ENCODE peak calls at places on chromosomes 7 and 10, in seven cellular contexts. One of them, this sample, is unnamed.

GRCh38 chr10:100653957-100654834 is 91.2 kb upstream of the PAX2 start:
- DNase-seq in BJ: no peak
- DNase-seq in cardiac muscle cell: peak; percentile 48
- DNase-seq in AG09309: no peak
- DNase-seq in transverse colon: no peak
- DNase-seq in H9: peak; percentile 66
- DNase-seq in fibroblast of lung: peak; percentile 33
- DNase-seq in this sample: peak; percentile 43

GRCh38 chr7:16644624-16644986 is 949 bp downstream of the ANKMY2 start:
- DNase-seq in AG09309: no peak
- DNase-seq in BJ: no peak
- DNase-seq in cardiac muscle cell: peak; percentile 51
- DNase-seq in H9: no peak
- DNase-seq in fibroblast of lung: peak; percentile 50
- DNase-seq in transverse colon: peak; percentile 75
- DNase-seq in this sample: peak; percentile 13

GRCh38 chr7:102991540-102992214 is 78.9 kb downstream of the LRRC17 start:
- DNase-seq in H9: no peak
- DNase-seq in cardiac muscle cell: no peak
- DNase-seq in transverse colon: peak; percentile 47
- DNase-seq in BJ: peak; percentile 74
- DNase-seq in fibroblast of lung: peak; percentile 96
- DNase-seq in AG09309: peak; percentile 74
- DNase-seq in this sample: no peak

GRCh38 chr10:70958396-70958795 is 70.0 kb upstream of the PCBD1 start:
- DNase-seq in cardiac muscle cell: no peak
- DNase-seq in transverse colon: no peak
- DNase-seq in H9: no peak
- DNase-seq in AG09309: no peak
- DNase-seq in fibroblast of lung: no peak
- DNase-seq in BJ: no peak
- DNase-seq in this sample: no peak

GRCh38 chr7:8436965-8437364 is 3.6 kb downstream of the NXPH1 start:
- DNase-seq in AG09309: no peak
- DNase-seq in fibroblast of lung: peak; percentile 2
- DNase-seq in cardiac muscle cell: peak; percentile 67
- DNase-seq in BJ: no peak
- DNase-seq in H9: peak; percentile 89
- DNase-seq in transverse colon: peak; percentile 57
- DNase-seq in this sample: peak; percentile 55

GRCh38 chr7:71480814-71481213 is 348.9 kb downstream of the GALNT17 start:
- DNase-seq in transverse colon: no peak
- DNase-seq in AG09309: no peak
- DNase-seq in H9: no peak
- DNase-seq in BJ: no peak
- DNase-seq in fibroblast of lung: no peak
- DNase-seq in cardiac muscle cell: no peak
- DNase-seq in this sample: no peak

GRCh38 chr7:55325371-55325792 is 39.8 kb upstream of the LANCL2 start:
- DNase-seq in AG09309: peak; percentile 80
- DNase-seq in fibroblast of lung: peak; percentile 96
- DNase-seq in cardiac muscle cell: no peak
- DNase-seq in H9: no peak
- DNase-seq in BJ: peak; percentile 82
- DNase-seq in transverse colon: no peak
- DNase-seq in this sample: no peak

GRCh38 chr10:45374451-45375052 is 536 bp downstream of the ALOX5 start:
- DNase-seq in H9: no peak
- DNase-seq in BJ: no peak
- DNase-seq in cardiac muscle cell: no peak
- DNase-seq in fibroblast of lung: no peak
- DNase-seq in transverse colon: no peak
- DNase-seq in AG09309: no peak
- DNase-seq in this sample: no peak

GRCh38 chr7:28575241-28575643 is 162.9 kb downstream of the CREB5 start:
- DNase-seq in transverse colon: no peak
- DNase-seq in fibroblast of lung: peak; percentile 12
- DNase-seq in H9: no peak
- DNase-seq in AG09309: no peak
- DNase-seq in cardiac muscle cell: no peak
- DNase-seq in BJ: no peak
- DNase-seq in this sample: no peak

GRCh38 chr10:116418394-116418793 is 9.3 kb upstream of the PNLIPRP3 start:
- DNase-seq in fibroblast of lung: no peak
- DNase-seq in cardiac muscle cell: no peak
- DNase-seq in transverse colon: no peak
- DNase-seq in AG09309: no peak
- DNase-seq in BJ: no peak
- DNase-seq in H9: no peak
- DNase-seq in this sample: no peak

GRCh38 chr10:69504576-69505250 is 53.4 kb downstream of the TSPAN15 start:
- DNase-seq in transverse colon: no peak
- DNase-seq in fibroblast of lung: no peak
- DNase-seq in BJ: no peak
- DNase-seq in AG09309: no peak
- DNase-seq in H9: no peak
- DNase-seq in cardiac muscle cell: no peak
- DNase-seq in this sample: no peak

GRCh38 chr7:135928136-135928535 is 49.0 kb downstream of the MTPN start:
- DNase-seq in AG09309: no peak
- DNase-seq in H9: no peak
- DNase-seq in BJ: no peak
- DNase-seq in cardiac muscle cell: no peak
- DNase-seq in fibroblast of lung: no peak
- DNase-seq in transverse colon: no peak
- DNase-seq in this sample: no peak

GRCh38 chr7:150835702-150836280 is 16.5 kb upstream of the AOC1 start:
- DNase-seq in transverse colon: no peak
- DNase-seq in H9: no peak
- DNase-seq in AG09309: no peak
- DNase-seq in cardiac muscle cell: no peak
- DNase-seq in fibroblast of lung: no peak
- DNase-seq in BJ: no peak
- DNase-seq in this sample: no peak

GRCh38 chr7:69418865-69419670 is 179.2 kb upstream of the AUTS2 start:
- DNase-seq in H9: no peak
- DNase-seq in cardiac muscle cell: no peak
- DNase-seq in AG09309: no peak
- DNase-seq in BJ: no peak
- DNase-seq in transverse colon: no peak
- DNase-seq in fibroblast of lung: no peak
- DNase-seq in this sample: no peak
- TF ChIP-seq CTCF in H9: no peak
- TF ChIP-seq CTCF in cardiac muscle cell: no peak
- TF ChIP-seq CTCF in AG09309: no peak
- TF ChIP-seq CTCF in BJ: no peak
- TF ChIP-seq CTCF in transverse colon: no peak
- TF ChIP-seq CTCF in fibroblast of lung: no peak
- TF ChIP-seq CTCF in this sample: no peak

DNA sequence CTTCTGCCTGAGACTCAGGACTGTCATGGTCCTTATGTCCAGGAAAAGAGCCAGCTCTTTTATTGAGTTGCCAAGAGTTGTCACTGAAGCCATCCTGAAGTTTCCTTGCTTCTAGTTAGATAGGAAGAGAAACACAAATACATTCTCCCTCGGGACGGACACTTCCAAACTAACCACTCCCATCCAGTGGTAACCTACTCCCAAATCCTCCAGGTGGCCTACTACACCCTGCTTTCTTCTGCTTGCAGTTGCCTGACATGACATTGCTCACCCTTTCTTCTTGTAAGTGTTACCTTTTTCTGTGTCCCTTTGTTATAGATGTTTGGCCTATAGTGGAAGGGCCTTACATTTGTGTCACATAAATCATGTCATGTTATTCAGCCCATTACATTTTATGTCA is 346.8 kb downstream of the NRG3 start:
- DNase-seq in transverse colon: peak; percentile 10
- DNase-seq in fibroblast of lung: no peak
- DNase-seq in AG09309: no peak
- DNase-seq in BJ: no peak
- DNase-seq in H9: peak; percentile 50
- DNase-seq in cardiac muscle cell: no peak
- DNase-seq in this sample: no peak
- TF ChIP-seq CTCF in transverse colon: no peak
- TF ChIP-seq CTCF in fibroblast of lung: no peak
- TF ChIP-seq CTCF in AG09309: no peak
- TF ChIP-seq CTCF in BJ: no peak
- TF ChIP-seq CTCF in H9: peak; percentile 62
- TF ChIP-seq CTCF in cardiac muscle cell: no peak
- TF ChIP-seq CTCF in this sample: no peak

DNA sequence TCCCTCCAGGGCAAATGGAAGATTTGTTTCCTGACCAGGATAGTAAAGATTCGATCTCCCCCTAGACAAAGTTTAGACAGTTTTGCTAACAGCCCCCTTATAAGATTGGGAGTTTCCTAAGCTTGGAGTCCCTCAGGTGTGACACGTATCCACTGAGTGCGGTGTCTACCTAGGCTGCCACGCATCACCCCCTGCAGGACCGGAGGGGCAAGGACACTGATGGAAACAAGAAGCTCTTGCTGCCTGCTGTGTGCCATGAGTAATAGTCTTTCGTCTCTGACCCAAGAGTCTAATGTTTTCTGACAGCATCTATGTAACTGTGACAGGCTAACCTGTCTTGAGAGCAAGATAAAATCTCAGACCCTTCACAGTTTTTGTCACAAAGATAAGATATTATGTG is 173.5 kb downstream of the SEMA3E start:
- DNase-seq in BJ: no peak
- DNase-seq in AG09309: no peak
- DNase-seq in fibroblast of lung: no peak
- DNase-seq in H9: peak; percentile 80
- DNase-seq in cardiac muscle cell: no peak
- DNase-seq in transverse colon: no peak
- DNase-seq in this sample: no peak
- TF ChIP-seq CTCF in BJ: peak; percentile 5
- TF ChIP-seq CTCF in AG09309: no peak
- TF ChIP-seq CTCF in fibroblast of lung: no peak
- TF ChIP-seq CTCF in H9: peak; percentile 71
- TF ChIP-seq CTCF in cardiac muscle cell: no peak
- TF ChIP-seq CTCF in transverse colon: no peak
- TF ChIP-seq CTCF in this sample: peak; percentile 32

DNA sequence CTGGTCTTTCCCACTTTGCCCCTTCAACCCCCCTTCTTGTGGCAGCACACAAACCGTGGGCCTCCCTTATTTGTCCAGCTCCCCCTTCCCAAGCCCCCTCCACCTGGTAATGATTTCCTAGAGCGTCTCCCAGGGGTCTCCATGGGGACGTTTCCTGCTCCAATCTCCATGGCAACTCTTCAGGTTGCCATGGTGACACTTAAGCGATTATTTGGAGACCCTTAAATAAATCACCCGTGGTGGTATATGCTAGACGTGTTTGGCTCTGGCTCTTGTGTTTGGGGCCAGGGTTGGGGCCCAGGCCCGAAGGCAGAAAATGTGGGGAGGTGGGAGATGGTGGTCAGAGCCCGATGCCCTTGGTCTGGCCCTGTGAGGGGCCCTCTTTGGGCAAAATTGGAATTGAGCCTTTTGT is 41.1 kb upstream of the DLG5 start:
- DNase-seq in AG09309: no peak
- DNase-seq in H9: no peak
- DNase-seq in BJ: no peak
- DNase-seq in fibroblast of lung: no peak
- DNase-seq in transverse colon: no peak
- DNase-seq in cardiac muscle cell: peak; percentile 8
- DNase-seq in this sample: peak; percentile 50
- TF ChIP-seq CTCF in AG09309: no peak
- TF ChIP-seq CTCF in H9: no peak
- TF ChIP-seq CTCF in BJ: no peak
- TF ChIP-seq CTCF in fibroblast of lung: no peak
- TF ChIP-seq CTCF in transverse colon: no peak
- TF ChIP-seq CTCF in cardiac muscle cell: no peak
- TF ChIP-seq CTCF in this sample: no peak

GRCh38 chr10:84114088-84114667 is 25.1 kb upstream of the GHITM start:
- DNase-seq in transverse colon: no peak
- DNase-seq in H9: no peak
- DNase-seq in cardiac muscle cell: peak; percentile 17
- DNase-seq in BJ: no peak
- DNase-seq in AG09309: no peak
- DNase-seq in fibroblast of lung: no peak
- DNase-seq in this sample: no peak
- TF ChIP-seq CTCF in transverse colon: no peak
- TF ChIP-seq CTCF in H9: peak; percentile 62
- TF ChIP-seq CTCF in cardiac muscle cell: peak; percentile 40
- TF ChIP-seq CTCF in BJ: peak; percentile 32
- TF ChIP-seq CTCF in AG09309: peak; percentile 29
- TF ChIP-seq CTCF in fibroblast of lung: no peak
- TF ChIP-seq CTCF in this sample: peak; percentile 49

GRCh38 chr7:73648593-73649332 is 18.9 kb upstream of the VPS37D start:
- DNase-seq in fibroblast of lung: no peak
- DNase-seq in H9: no peak
- DNase-seq in cardiac muscle cell: no peak
- DNase-seq in BJ: no peak
- DNase-seq in transverse colon: no peak
- DNase-seq in AG09309: no peak
- DNase-seq in this sample: no peak

GRCh38 chr7:73650524-73650923 is 17.1 kb upstream of the VPS37D start:
- DNase-seq in fibroblast of lung: no peak
- DNase-seq in AG09309: no peak
- DNase-seq in BJ: no peak
- DNase-seq in H9: no peak
- DNase-seq in cardiac muscle cell: no peak
- DNase-seq in transverse colon: no peak
- DNase-seq in this sample: no peak

GRCh38 chr7:73645643-73646182 is 21.4 kb upstream of the MLXIPL start:
- DNase-seq in H9: no peak
- DNase-seq in transverse colon: no peak
- DNase-seq in cardiac muscle cell: no peak
- DNase-seq in AG09309: no peak
- DNase-seq in BJ: no peak
- DNase-seq in fibroblast of lung: no peak
- DNase-seq in this sample: no peak

GRCh38 chr7:73646785-73647724 is 20.6 kb upstream of the VPS37D start:
- DNase-seq in transverse colon: no peak
- DNase-seq in fibroblast of lung: no peak
- DNase-seq in H9: no peak
- DNase-seq in cardiac muscle cell: no peak
- DNase-seq in BJ: no peak
- DNase-seq in AG09309: no peak
- DNase-seq in this sample: no peak

GRCh38 chr7:73647725-73648592 is 19.7 kb upstream of the VPS37D start:
- DNase-seq in transverse colon: peak; percentile 83
- DNase-seq in fibroblast of lung: no peak
- DNase-seq in cardiac muscle cell: peak; percentile 43
- DNase-seq in AG09309: no peak
- DNase-seq in BJ: no peak
- DNase-seq in H9: no peak
- DNase-seq in this sample: no peak
- TF ChIP-seq CTCF in transverse colon: no peak
- TF ChIP-seq CTCF in fibroblast of lung: no peak
- TF ChIP-seq CTCF in cardiac muscle cell: no peak
- TF ChIP-seq CTCF in AG09309: no peak
- TF ChIP-seq CTCF in BJ: no peak
- TF ChIP-seq CTCF in H9: no peak
- TF ChIP-seq CTCF in this sample: no peak

DNA sequence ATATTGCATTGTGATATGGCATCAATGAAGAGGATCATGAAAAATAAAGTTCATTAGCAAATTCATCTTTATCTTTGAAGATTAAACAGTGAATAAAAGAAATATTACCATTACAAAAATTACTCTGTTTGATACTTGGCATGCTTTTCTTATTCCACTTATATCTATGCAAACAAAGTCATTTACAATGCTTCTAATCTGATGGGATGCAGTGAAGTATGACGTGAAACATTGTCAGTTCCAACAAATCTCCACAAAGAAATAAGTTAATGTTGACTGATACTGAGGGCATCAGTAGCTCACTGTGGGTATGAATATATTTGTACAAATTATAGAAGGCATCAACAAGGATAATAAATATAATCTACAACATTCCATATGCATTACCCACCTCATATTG is 672.8 kb upstream of the POT1 start:
- DNase-seq in H9: no peak
- DNase-seq in BJ: no peak
- DNase-seq in cardiac muscle cell: no peak
- DNase-seq in AG09309: no peak
- DNase-seq in transverse colon: no peak
- DNase-seq in fibroblast of lung: no peak
- DNase-seq in this sample: no peak
- TF ChIP-seq CTCF in H9: no peak
- TF ChIP-seq CTCF in BJ: no peak
- TF ChIP-seq CTCF in cardiac muscle cell: no peak
- TF ChIP-seq CTCF in AG09309: no peak
- TF ChIP-seq CTCF in transverse colon: no peak
- TF ChIP-seq CTCF in fibroblast of lung: no peak
- TF ChIP-seq CTCF in this sample: no peak

This sample was measured in neural crest cell.